ENCODE peak calls at places on chromosomes 5 and 9, in seven cellular contexts. One of them, this sample, is unnamed.

GRCh38 chr5:54902817-54903473 is 82.4 kb downstream of the ESM1 start:
- DNase-seq in fibroblast of the conjunctiva: no peak
- DNase-seq in aorta: no peak
- DNase-seq in T-helper 17 cell: no peak
- DNase-seq in activated CD4-positive, alpha-beta T cell treated with anti-CD3 and anti-CD28 coated beads, Interleukin-2, amount 10 ng/mL, durations not matched to agents 7 days and 5 days: peak
- DNase-seq in stomach: no peak
- DNase-seq in effector CD4-positive, alpha-beta T cell: no peak
- DNase-seq in this sample: no peak

GRCh38 chr5:176415240-176416122 is 858 bp downstream of the CLTB start:
- DNase-seq in fibroblast of the conjunctiva: no peak
- DNase-seq in aorta: peak
- DNase-seq in T-helper 17 cell: no peak
- DNase-seq in activated CD4-positive, alpha-beta T cell treated with anti-CD3 and anti-CD28 coated beads, Interleukin-2, amount 10 ng/mL, durations not matched to agents 7 days and 5 days: no peak
- DNase-seq in stomach: peak
- DNase-seq in effector CD4-positive, alpha-beta T cell: no peak
- DNase-seq in this sample: no peak

GRCh38 chr9:125522328-125522725 is 184.7 kb downstream of the MAPKAP1 start:
- DNase-seq in fibroblast of the conjunctiva: no peak
- DNase-seq in aorta: no peak
- DNase-seq in T-helper 17 cell: no peak
- DNase-seq in activated CD4-positive, alpha-beta T cell treated with anti-CD3 and anti-CD28 coated beads, Interleukin-2, amount 10 ng/mL, durations not matched to agents 7 days and 5 days: no peak
- DNase-seq in stomach: no peak
- DNase-seq in effector CD4-positive, alpha-beta T cell: no peak
- DNase-seq in this sample: no peak

GRCh38 chr5:36734422-36734821 is 128.0 kb downstream of the SLC1A3 start:
- DNase-seq in fibroblast of the conjunctiva: no peak
- DNase-seq in aorta: no peak
- DNase-seq in T-helper 17 cell: no peak
- DNase-seq in activated CD4-positive, alpha-beta T cell treated with anti-CD3 and anti-CD28 coated beads, Interleukin-2, amount 10 ng/mL, durations not matched to agents 7 days and 5 days: no peak
- DNase-seq in stomach: no peak
- DNase-seq in effector CD4-positive, alpha-beta T cell: no peak
- DNase-seq in this sample: no peak

GRCh38 chr9:31089822-31090221 is 1294.6 kb upstream of the ACO1 start:
- DNase-seq in fibroblast of the conjunctiva: no peak
- DNase-seq in aorta: no peak
- DNase-seq in T-helper 17 cell: no peak
- DNase-seq in activated CD4-positive, alpha-beta T cell treated with anti-CD3 and anti-CD28 coated beads, Interleukin-2, amount 10 ng/mL, durations not matched to agents 7 days and 5 days: no peak
- DNase-seq in stomach: no peak
- DNase-seq in effector CD4-positive, alpha-beta T cell: no peak
- DNase-seq in this sample: no peak

GRCh38 chr5:33892419-33893151 is 795 bp upstream of the ADAMTS12 start:
- DNase-seq in fibroblast of the conjunctiva: peak
- DNase-seq in aorta: peak
- DNase-seq in T-helper 17 cell: no peak
- DNase-seq in activated CD4-positive, alpha-beta T cell treated with anti-CD3 and anti-CD28 coated beads, Interleukin-2, amount 10 ng/mL, durations not matched to agents 7 days and 5 days: no peak
- DNase-seq in stomach: peak
- DNase-seq in effector CD4-positive, alpha-beta T cell: no peak
- DNase-seq in this sample: no peak

GRCh38 chr5:83400712-83401111 is 70.8 kb upstream of the VCAN start:
- DNase-seq in fibroblast of the conjunctiva: no peak
- DNase-seq in aorta: no peak
- DNase-seq in T-helper 17 cell: no peak
- DNase-seq in activated CD4-positive, alpha-beta T cell treated with anti-CD3 and anti-CD28 coated beads, Interleukin-2, amount 10 ng/mL, durations not matched to agents 7 days and 5 days: no peak
- DNase-seq in stomach: no peak
- DNase-seq in effector CD4-positive, alpha-beta T cell: no peak
- DNase-seq in this sample: no peak

GRCh38 chr5:96492654-96493053 is 59.6 kb upstream of the PCSK1 start:
- DNase-seq in fibroblast of the conjunctiva: no peak
- DNase-seq in aorta: no peak
- DNase-seq in T-helper 17 cell: no peak
- DNase-seq in activated CD4-positive, alpha-beta T cell treated with anti-CD3 and anti-CD28 coated beads, Interleukin-2, amount 10 ng/mL, durations not matched to agents 7 days and 5 days: no peak
- DNase-seq in stomach: no peak
- DNase-seq in effector CD4-positive, alpha-beta T cell: no peak
- DNase-seq in this sample: no peak

GRCh38 chr9:34385561-34386230 is 9.0 kb upstream of the MYORG start:
- DNase-seq in fibroblast of the conjunctiva: no peak
- DNase-seq in aorta: no peak
- DNase-seq in T-helper 17 cell: no peak
- DNase-seq in activated CD4-positive, alpha-beta T cell treated with anti-CD3 and anti-CD28 coated beads, Interleukin-2, amount 10 ng/mL, durations not matched to agents 7 days and 5 days: no peak
- DNase-seq in stomach: no peak
- DNase-seq in effector CD4-positive, alpha-beta T cell: no peak
- DNase-seq in this sample: no peak

GRCh38 chr9:28394774-28395173 is 821.5 kb upstream of the C9orf72 start:
- DNase-seq in fibroblast of the conjunctiva: no peak
- DNase-seq in aorta: no peak
- DNase-seq in T-helper 17 cell: no peak
- DNase-seq in activated CD4-positive, alpha-beta T cell treated with anti-CD3 and anti-CD28 coated beads, Interleukin-2, amount 10 ng/mL, durations not matched to agents 7 days and 5 days: no peak
- DNase-seq in stomach: no peak
- DNase-seq in effector CD4-positive, alpha-beta T cell: no peak
- DNase-seq in this sample: no peak

GRCh38 chr5:122805481-122805880 is 30.6 kb downstream of the SNX2 start:
- DNase-seq in fibroblast of the conjunctiva: no peak
- DNase-seq in aorta: no peak
- DNase-seq in T-helper 17 cell: no peak
- DNase-seq in activated CD4-positive, alpha-beta T cell treated with anti-CD3 and anti-CD28 coated beads, Interleukin-2, amount 10 ng/mL, durations not matched to agents 7 days and 5 days: no peak
- DNase-seq in stomach: no peak
- DNase-seq in effector CD4-positive, alpha-beta T cell: no peak
- DNase-seq in this sample: no peak